ENCODE peak calls at places on chromosome 13, in four cellular contexts. U is upper lobe of left lung, A is AG04450, S is esophagus squamous epithelium. L is an unnamed sample.

GRCh38 chr13:97339019-97339988 is 94.7 kb upstream of the RAP2A start:
- DNase-seq in U (peak), A (peak), S (no peak), L (peak)

GRCh38 chr13:51781246-51782022 is 22.5 kb downstream of the DHRS12 start:
- DNase-seq in U (peak), A (no peak), S (no peak), L (no peak)

GRCh38 chr13:22091971-22092300 is 421.1 kb downstream of the FGF9 start:
- DNase-seq in U (no peak), A (no peak), S (no peak), L (no peak)

GRCh38 chr13:50948576-50948975 is 39.0 kb downstream of the RNASEH2B start:
- DNase-seq in U (no peak), A (no peak), S (no peak), L (no peak)

GRCh38 chr13:28655566-28655965 is 3.4 kb upstream of the POMP start:
- DNase-seq in U (no peak), A (no peak), S (no peak), L (no peak)

GRCh38 chr13:43446126-43446525 is 340.6 kb downstream of the ENOX1 start:
- DNase-seq in U (no peak), A (no peak), S (no peak), L (no peak)

GRCh38 chr13:48585456-48585840 is 52.6 kb upstream of the RCBTB2 start:
- DNase-seq in U (no peak), A (no peak), S (no peak), L (no peak)

GRCh38 chr13:98222081-98222554 is 45.0 kb upstream of the RNF113B start:
- DNase-seq in U (no peak), A (no peak), S (no peak), L (no peak)

GRCh38 chr13:40665754-40666057 is 735 bp downstream of the FOXO1 start:
- DNase-seq in U (no peak), A (no peak), S (no peak), L (no peak)

GRCh38 chr13:93740334-93740733 is 513.7 kb downstream of the GPC6 start:
- DNase-seq in U (no peak), A (no peak), S (no peak), L (no peak)

GRCh38 chr13:39062004-39062403 is 23.7 kb downstream of the NHLRC3 start:
- DNase-seq in U (no peak), A (no peak), S (no peak), L (no peak)

GRCh38 chr13:40376296-40376849 is 290.1 kb downstream of the FOXO1 start:
- DNase-seq in U (no peak), A (no peak), S (no peak), L (no peak)

GRCh38 chr13:73970413-73971055 is 163.7 kb downstream of the KLF12 start:
- DNase-seq in U (no peak), A (no peak), S (no peak), L (no peak)

GRCh38 chr13:57624565-57625435 is 6.7 kb upstream of the PCDH17 start:
- DNase-seq in U (no peak), A (no peak), S (no peak), L (no peak)

GRCh38 chr13:33761744-33762143 is 56.2 kb upstream of the RFC3 start:
- DNase-seq in U (no peak), A (no peak), S (no peak), L (no peak)

GRCh38 chr13:102904408-102904862 is 58.6 kb downstream of the ERCC5 start:
- DNase-seq in U (no peak), A (no peak), S (no peak), L (no peak)

GRCh38 chr13:112765734-112766133 is 75.9 kb downstream of the ATP11A start:
- DNase-seq in U (no peak), A (no peak), S (no peak), L (no peak)

GRCh38 chr13:99225078-99225477 is 24.4 kb downstream of the UBAC2 start:
- DNase-seq in U (no peak), A (no peak), S (no peak), L (no peak)

GRCh38 chr13:108915634-108916497 is 286.5 kb downstream of the MYO16 start:
- DNase-seq in U (peak), A (peak), S (peak), L (peak)

GRCh38 chr13:113968463-113969310 is 5.2 kb downstream of the C13orf46 start:
- DNase-seq in U (no peak), A (no peak), S (no peak), L (no peak)

GRCh38 chr13:82803341-82803740 is 1078.9 kb downstream of the SLITRK1 start:
- DNase-seq in U (no peak), A (no peak), S (no peak), L (no peak)

GRCh38 chr13:113794764-113795173 is 35.7 kb downstream of the TMEM255B start:
- DNase-seq in U (no peak), A (no peak), S (no peak), L (no peak)

GRCh38 chr13:98299954-98300350 is 122.9 kb upstream of the RNF113B start:
- DNase-seq in U (no peak), A (no peak), S (no peak), L (no peak)

GRCh38 chr13:103006706-103007426 is 59.4 kb downstream of the SLC10A2 start:
- DNase-seq in U (no peak), A (no peak), S (no peak), L (no peak)

GRCh38 chr13:110869231-110869804 is 45.6 kb downstream of the ANKRD10 start:
- DNase-seq in U (no peak), A (no peak), S (no peak), L (peak)

GRCh38 chr13:47945738-47946137 is 55.3 kb downstream of the SUCLA2 start:
- DNase-seq in U (no peak), A (peak), S (no peak), L (no peak)

GRCh38 chr13:27470042-27470830 is 19.9 kb upstream of the MTIF3 start:
- DNase-seq in U (no peak), A (no peak), S (no peak), L (no peak)

GRCh38 chr13:75871059-75871458 is 234.9 kb downstream of the LMO7 start:
- DNase-seq in U (no peak), A (no peak), S (no peak), L (no peak)

GRCh38 chr13:99656092-99656745 is 154.9 kb downstream of the TM9SF2 start:
- DNase-seq in U (peak), A (peak), S (peak), L (peak)

GRCh38 chr13:50801087-50801931 is 42.2 kb downstream of the DLEU7 start:
- DNase-seq in U (peak), A (peak), S (no peak), L (peak)

GRCh38 chr13:27765650-27766049 is 26.6 kb upstream of the GSX1 start:
- DNase-seq in U (no peak), A (no peak), S (no peak), L (no peak)

GRCh38 chr13:51988988-51989618 is 22.1 kb downstream of the ATP7B start:
- DNase-seq in U (no peak), A (no peak), S (no peak), L (no peak)

GRCh38 chr13:31747271-31747670 is 7.9 kb downstream of the RXFP2 start:
- DNase-seq in U (no peak), A (no peak), S (no peak), L (no peak)
- H3K4me3 ChIP-seq in U (no peak), A (no peak), S (no peak), L (no peak)

GRCh38 chr13:65613004-65613403 is 1617.1 kb downstream of the PCDH9 start:
- DNase-seq in U (no peak), A (no peak), S (no peak), L (no peak)
- TF ChIP-seq CTCF in U (no peak), A (peak), S (no peak), L (no peak)

DNA sequence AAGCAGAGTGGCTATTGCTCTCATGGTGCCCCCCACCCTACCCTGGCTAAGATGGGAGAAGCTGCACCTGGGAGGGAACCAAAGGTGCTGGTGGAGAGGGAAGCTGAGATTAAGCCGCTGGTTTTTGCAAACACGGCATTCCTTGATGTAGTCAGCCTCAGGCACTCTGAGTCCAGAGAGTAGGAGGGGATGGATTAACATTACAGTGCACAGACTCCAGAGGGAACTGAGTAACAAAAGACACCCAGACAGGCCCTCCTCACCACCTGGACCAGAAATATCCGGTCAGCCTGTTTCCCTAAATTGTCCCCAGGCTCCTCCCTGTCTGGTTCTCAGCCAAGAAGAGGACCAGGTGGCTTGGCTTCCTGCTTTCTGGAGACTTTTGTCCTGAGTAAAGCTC is 28.9 kb upstream of the PABPC3 start:
- DNase-seq in U (no peak), A (no peak), S (no peak), L (no peak)
- H3K27ac ChIP-seq in U (no peak), A (no peak), S (no peak), L (no peak)

DNA sequence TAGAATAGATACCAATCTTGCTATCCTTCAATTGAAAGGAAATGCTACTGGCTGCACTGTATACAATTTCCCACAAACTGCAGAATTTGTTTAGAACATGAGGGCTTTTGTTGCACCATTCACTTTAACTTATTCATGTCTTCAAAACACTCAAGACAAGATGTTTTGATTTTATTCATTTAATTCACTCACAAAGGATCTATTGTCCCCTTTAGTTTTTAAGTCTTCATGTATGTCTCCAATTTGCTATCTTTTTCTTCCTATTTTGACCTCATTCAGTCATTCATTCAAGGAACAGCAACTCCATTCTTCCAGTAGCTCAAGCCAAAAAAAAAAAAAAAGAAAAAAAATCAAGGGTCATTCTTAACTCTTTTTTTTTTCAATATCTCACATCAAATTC is 130.6 kb upstream of the SOX21 start:
- DNase-seq in U (no peak), A (no peak), S (no peak), L (no peak)
- H3K4me3 ChIP-seq in U (no peak), A (no peak), S (no peak), L (no peak)

DNA sequence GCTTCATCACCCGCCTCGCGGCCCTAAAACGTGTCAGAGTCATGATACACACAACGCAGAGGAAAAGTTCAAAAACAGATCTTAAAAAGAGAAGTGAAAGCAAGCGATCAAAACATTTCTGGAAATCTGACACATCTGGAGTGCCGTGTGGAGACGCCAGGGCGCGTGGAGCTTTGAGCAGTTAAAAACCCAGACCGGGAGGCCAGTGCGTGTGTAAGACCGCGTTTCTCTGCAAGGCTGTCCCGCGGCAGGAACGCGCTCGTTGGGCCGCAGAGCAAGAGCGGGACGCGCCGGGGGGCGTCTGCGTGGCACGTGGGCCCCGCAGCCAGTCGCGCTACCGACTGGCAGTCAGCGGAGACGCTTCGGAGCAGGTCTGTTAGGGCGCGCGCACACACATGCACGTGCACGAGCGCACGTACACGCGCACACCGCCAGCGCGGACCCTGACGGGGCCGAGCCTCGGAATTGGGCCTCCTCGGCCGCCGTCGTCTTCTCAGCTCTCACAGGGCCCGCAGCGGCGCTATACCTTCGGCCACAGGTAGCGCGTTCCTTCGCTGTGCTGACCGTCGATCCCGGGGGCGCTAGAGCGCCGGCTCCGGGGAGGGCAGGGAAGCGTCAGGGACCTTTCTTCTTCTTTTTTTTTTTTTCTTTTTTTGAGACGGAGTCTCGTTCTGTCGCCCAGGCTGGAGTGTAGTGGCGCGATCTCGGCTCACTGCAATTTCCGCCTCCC is 35.8 kb downstream of the RNF6 start:
- DNase-seq in U (peak), A (peak), S (peak), L (peak)
- TF ChIP-seq CTCF in U (peak), A (peak), S (peak), L (peak)

GRCh38 chr13:95296326-95296939 is 4.8 kb downstream of the ABCC4 start:
- DNase-seq in U (peak), A (no peak), S (no peak), L (peak)
- H3K27ac ChIP-seq in U (no peak), A (no peak), S (no peak), L (peak)

DNA sequence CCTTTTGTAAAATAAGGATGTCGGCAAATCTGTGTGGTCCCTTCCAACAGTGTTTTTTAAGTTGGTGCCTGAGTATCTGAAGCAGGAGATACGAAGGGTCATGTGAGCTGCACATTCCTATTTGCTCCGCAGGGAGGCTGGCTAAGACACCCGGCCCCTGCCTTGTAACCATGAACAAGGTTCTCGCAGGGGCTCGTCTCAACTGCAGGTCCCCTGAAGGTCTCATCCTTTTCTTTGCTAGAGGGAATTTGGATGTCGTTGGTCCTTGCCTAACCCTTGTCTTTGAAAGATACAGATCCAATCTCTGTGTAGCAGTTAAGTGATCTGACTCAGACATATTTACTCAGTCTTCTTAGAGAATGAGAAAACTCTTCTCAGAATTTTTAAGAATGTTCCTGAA is 64.4 kb downstream of the LRCH1 start:
- DNase-seq in U (no peak), A (no peak), S (no peak), L (no peak)
- H3K4me3 ChIP-seq in U (no peak), A (no peak), S (no peak), L (no peak)